ENCODE peak calls at places on chromosomes 16 and 17, in eight cellular contexts. One of them, this sample, is unnamed.

GRCh38 chr17:6843241-6843890 is 11.8 kb upstream of the TEKT1 start:
- DNase-seq in stimulated activated naive CD4-positive, alpha-beta T cell: no peak
- DNase-seq in T47D: peak; percentile 43
- DNase-seq in A549: peak; percentile 74
- DNase-seq in M059J: peak; percentile 57
- DNase-seq in GM03348: peak; percentile 58
- DNase-seq in hippocampal formation: no peak
- DNase-seq in RCC 7860: peak; percentile 33
- DNase-seq in this sample: peak; percentile 63

GRCh38 chr17:59427425-59427921 is 96.0 kb downstream of the YPEL2 start:
- DNase-seq in stimulated activated naive CD4-positive, alpha-beta T cell: no peak
- DNase-seq in T47D: peak; percentile 27
- DNase-seq in RCC 7860: peak; percentile 82
- DNase-seq in hippocampal formation: peak; percentile 20
- DNase-seq in GM03348: peak; percentile 61
- DNase-seq in A549: peak; percentile 20
- DNase-seq in M059J: peak; percentile 86
- DNase-seq in this sample: peak; percentile 36

GRCh38 chr17:77863814-77864161 is 94.7 kb upstream of the TNRC6C start:
- DNase-seq in T47D: no peak
- DNase-seq in M059J: no peak
- DNase-seq in RCC 7860: no peak
- DNase-seq in hippocampal formation: no peak
- DNase-seq in stimulated activated naive CD4-positive, alpha-beta T cell: no peak
- DNase-seq in A549: no peak
- DNase-seq in GM03348: peak; percentile 48
- DNase-seq in this sample: no peak

GRCh38 chr16:86059253-86060171 is 160.6 kb downstream of the IRF8 start:
- DNase-seq in T47D: no peak
- DNase-seq in stimulated activated naive CD4-positive, alpha-beta T cell: no peak
- DNase-seq in hippocampal formation: peak; percentile 5
- DNase-seq in A549: no peak
- DNase-seq in M059J: no peak
- DNase-seq in RCC 7860: no peak
- DNase-seq in GM03348: no peak
- DNase-seq in this sample: no peak

GRCh38 chr17:66309793-66310192 is 7.4 kb downstream of the PRKCA start:
- DNase-seq in hippocampal formation: peak; percentile 4
- DNase-seq in A549: no peak
- DNase-seq in T47D: no peak
- DNase-seq in RCC 7860: no peak
- DNase-seq in M059J: no peak
- DNase-seq in stimulated activated naive CD4-positive, alpha-beta T cell: no peak
- DNase-seq in GM03348: no peak
- DNase-seq in this sample: no peak

GRCh38 chr16:12735805-12736204 is 67.9 kb downstream of the CPPED1 start:
- DNase-seq in A549: no peak
- DNase-seq in GM03348: no peak
- DNase-seq in hippocampal formation: no peak
- DNase-seq in RCC 7860: no peak
- DNase-seq in M059J: no peak
- DNase-seq in stimulated activated naive CD4-positive, alpha-beta T cell: no peak
- DNase-seq in T47D: no peak
- DNase-seq in this sample: no peak

GRCh38 chr17:78789149-78789662 is 7.1 kb upstream of the CYTH1 start:
- DNase-seq in M059J: no peak
- DNase-seq in T47D: no peak
- DNase-seq in GM03348: no peak
- DNase-seq in stimulated activated naive CD4-positive, alpha-beta T cell: no peak
- DNase-seq in RCC 7860: no peak
- DNase-seq in A549: no peak
- DNase-seq in hippocampal formation: no peak
- DNase-seq in this sample: no peak

GRCh38 chr17:2847601-2848255 is 51.5 kb downstream of the RAP1GAP2 start:
- DNase-seq in hippocampal formation: no peak
- DNase-seq in GM03348: no peak
- DNase-seq in T47D: no peak
- DNase-seq in A549: no peak
- DNase-seq in M059J: no peak
- DNase-seq in RCC 7860: no peak
- DNase-seq in stimulated activated naive CD4-positive, alpha-beta T cell: no peak
- DNase-seq in this sample: no peak

GRCh38 chr16:88905563-88905962 is 39.1 kb upstream of the PABPN1L start:
- DNase-seq in hippocampal formation: no peak
- DNase-seq in stimulated activated naive CD4-positive, alpha-beta T cell: no peak
- DNase-seq in RCC 7860: no peak
- DNase-seq in GM03348: peak; percentile 42
- DNase-seq in A549: peak; percentile 42
- DNase-seq in T47D: peak; percentile 81
- DNase-seq in M059J: no peak
- DNase-seq in this sample: no peak

GRCh38 chr17:47423406-47424295 is 99.9 kb downstream of the EFCAB13 start:
- DNase-seq in stimulated activated naive CD4-positive, alpha-beta T cell: no peak
- DNase-seq in RCC 7860: no peak
- DNase-seq in T47D: peak; percentile 61
- DNase-seq in hippocampal formation: no peak
- DNase-seq in GM03348: peak; percentile 67
- DNase-seq in A549: peak; percentile 34
- DNase-seq in M059J: peak; percentile 17
- DNase-seq in this sample: peak; percentile 46

GRCh38 chr16:12063004-12063395 is 86.5 kb downstream of the SNX29 start:
- DNase-seq in hippocampal formation: no peak
- DNase-seq in T47D: no peak
- DNase-seq in M059J: no peak
- DNase-seq in GM03348: no peak
- DNase-seq in stimulated activated naive CD4-positive, alpha-beta T cell: no peak
- DNase-seq in A549: no peak
- DNase-seq in RCC 7860: no peak
- DNase-seq in this sample: no peak

GRCh38 chr17:70290770-70291169 is 121.4 kb downstream of the KCNJ2 start:
- DNase-seq in A549: no peak
- DNase-seq in RCC 7860: no peak
- DNase-seq in stimulated activated naive CD4-positive, alpha-beta T cell: no peak
- DNase-seq in hippocampal formation: no peak
- DNase-seq in GM03348: no peak
- DNase-seq in M059J: no peak
- DNase-seq in T47D: no peak
- DNase-seq in this sample: no peak

GRCh38 chr17:8729860-8730259 is 14.8 kb downstream of the CCDC42 start:
- DNase-seq in hippocampal formation: no peak
- DNase-seq in RCC 7860: no peak
- DNase-seq in A549: no peak
- DNase-seq in GM03348: no peak
- DNase-seq in M059J: no peak
- DNase-seq in stimulated activated naive CD4-positive, alpha-beta T cell: no peak
- DNase-seq in T47D: no peak
- DNase-seq in this sample: no peak

GRCh38 chr16:84243732-84244131 is 3.9 kb upstream of the KCNG4 start:
- DNase-seq in stimulated activated naive CD4-positive, alpha-beta T cell: no peak
- DNase-seq in M059J: no peak
- DNase-seq in GM03348: no peak
- DNase-seq in A549: no peak
- DNase-seq in hippocampal formation: no peak
- DNase-seq in RCC 7860: no peak
- DNase-seq in T47D: peak; percentile 25
- DNase-seq in this sample: no peak

GRCh38 chr17:31339906-31340661 is 18.7 kb upstream of the EVI2A start:
- DNase-seq in M059J: peak; percentile 64
- DNase-seq in hippocampal formation: no peak
- DNase-seq in RCC 7860: no peak
- DNase-seq in stimulated activated naive CD4-positive, alpha-beta T cell: no peak
- DNase-seq in T47D: no peak
- DNase-seq in GM03348: peak; percentile 73
- DNase-seq in A549: no peak
- DNase-seq in this sample: no peak

GRCh38 chr17:39551879-39552278 is 55.8 kb downstream of the NEUROD2 start:
- DNase-seq in T47D: no peak
- DNase-seq in RCC 7860: no peak
- DNase-seq in M059J: no peak
- DNase-seq in hippocampal formation: no peak
- DNase-seq in stimulated activated naive CD4-positive, alpha-beta T cell: no peak
- DNase-seq in GM03348: peak; percentile 64
- DNase-seq in A549: no peak
- DNase-seq in this sample: no peak

GRCh38 chr16:14193316-14193871 is 122.3 kb downstream of the MRTFB start:
- DNase-seq in T47D: no peak
- DNase-seq in RCC 7860: no peak
- DNase-seq in stimulated activated naive CD4-positive, alpha-beta T cell: no peak
- DNase-seq in M059J: no peak
- DNase-seq in GM03348: no peak
- DNase-seq in A549: no peak
- DNase-seq in hippocampal formation: no peak
- DNase-seq in this sample: no peak

GRCh38 chr16:31819386-31819785 is 54.2 kb upstream of the ZNF267 start:
- DNase-seq in RCC 7860: no peak
- DNase-seq in GM03348: no peak
- DNase-seq in A549: no peak
- DNase-seq in M059J: no peak
- DNase-seq in T47D: no peak
- DNase-seq in stimulated activated naive CD4-positive, alpha-beta T cell: no peak
- DNase-seq in hippocampal formation: no peak
- DNase-seq in this sample: no peak

This sample was measured in ACHN.